ENCODE peak calls at places on chromosomes 12 and 14, in ten cellular contexts. E, U, H, F, W, G, R, V, C and K are unnamed samples. For H3K9me3, the result is how much of the 10 kb centered on the place peaks cover.

GRCh38 chr12:18556081-18556645 is 181.6 kb downstream of the PLCZ1 start:
- DNase-seq in U (no peak), C (no peak), R (no peak), G (no peak), H (no peak), E (no peak), V (no peak), W (no peak), F (no peak), K (peak)

GRCh38 chr12:113271853-113272561 is 50.7 kb downstream of the TPCN1 start:
- DNase-seq in C (peak), W (no peak), F (peak), R (peak), U (peak), V (peak), G (peak), H (no peak), E (peak), K (peak)

GRCh38 chr14:75011356-75012097 is 8.8 kb downstream of the EIF2B2 start:
- DNase-seq in G (no peak), E (no peak), V (no peak), H (peak), C (no peak), F (no peak), W (no peak), U (no peak), R (no peak), K (peak)

GRCh38 chr12:46749322-46749721 is 76.5 kb downstream of the SLC38A4 start:
- DNase-seq in W (no peak), C (no peak), G (no peak), V (no peak), E (no peak), F (no peak), R (no peak), H (no peak), U (no peak), K (no peak)

GRCh38 chr14:36006623-36007022 is 169.9 kb downstream of the PTCSC3 start:
- DNase-seq in C (no peak), R (no peak), F (no peak), W (no peak), V (no peak), G (no peak), E (no peak), H (no peak), U (no peak), K (no peak)

GRCh38 chr12:27710592-27711311 is at the start of gene MRPS35:
- DNase-seq in W (peak), E (peak), F (peak), C (peak), R (peak), V (peak), U (peak), H (peak), G (peak), K (peak)

GRCh38 chr14:101088395-101088667 is 184.8 kb upstream of the RTL1 start:
- DNase-seq in W (no peak), G (peak), C (no peak), E (no peak), R (no peak), V (peak), F (no peak), U (no peak), H (no peak), K (no peak)

GRCh38 chr12:46832084-46832704 is 6.4 kb upstream of the SLC38A4 start:
- DNase-seq in H (no peak), E (no peak), W (peak), C (no peak), R (no peak), V (peak), G (no peak), F (no peak), U (no peak), K (peak)

GRCh38 chr14:51094282-51094821 is 553 bp downstream of the TRIM9 start:
- DNase-seq in E (no peak), W (peak), G (no peak), V (peak), H (no peak), U (peak), R (peak), F (no peak), C (no peak), K (peak)

GRCh38 chr14:81435048-81435577 is 35.0 kb upstream of the STON2 start:
- DNase-seq in G (no peak), V (no peak), U (no peak), W (no peak), F (no peak), E (no peak), C (no peak), H (no peak), R (no peak), K (no peak)

GRCh38 chr14:105102893-105103292 is 37.7 kb upstream of the GPR132 start:
- DNase-seq in E (no peak), F (no peak), R (no peak), C (no peak), W (no peak), H (no peak), G (no peak), U (peak), V (no peak), K (no peak)

GRCh38 chr14:100100032-100100405 is 34.8 kb downstream of the EVL start:
- DNase-seq in F (no peak), H (no peak), E (no peak), C (no peak), G (no peak), V (no peak), R (no peak), U (peak), W (no peak), K (no peak)

GRCh38 chr12:119115296-119115905 is 63.3 kb upstream of the HSPB8 start:
- DNase-seq in V (peak), E (no peak), F (no peak), U (no peak), H (peak), R (peak), G (no peak), C (no peak), W (peak), K (peak)

GRCh38 chr12:32922546-32923297 is 26.1 kb upstream of the PKP2 start:
- DNase-seq in H (no peak), G (no peak), F (no peak), R (no peak), V (no peak), U (no peak), E (no peak), C (no peak), W (no peak), K (no peak)

GRCh38 chr12:82479511-82479910 is 121.2 kb downstream of the METTL25 start:
- DNase-seq in H (peak), R (no peak), E (no peak), U (no peak), W (no peak), G (no peak), F (no peak), V (no peak), C (no peak), K (no peak)

GRCh38 chr14:89956294-89957009 is 725 bp downstream of the TDP1 start:
- DNase-seq in G (peak), R (peak), W (no peak), U (peak), V (peak), E (peak), F (peak), C (peak), H (peak), K (peak)

GRCh38 chr12:103268831-103269514 is 226.8 kb downstream of the C12orf42 start:
- DNase-seq in G (no peak), H (no peak), R (no peak), W (no peak), E (no peak), V (no peak), U (no peak), F (no peak), C (no peak), K (no peak)

GRCh38 chr12:19757317-19757877 is 318.1 kb downstream of the AEBP2 start:
- DNase-seq in C (no peak), G (no peak), H (peak), W (no peak), R (peak), V (no peak), E (no peak), F (no peak), U (no peak), K (peak)

GRCh38 chr12:96500686-96501085 is 11.3 kb downstream of the CFAP54 start:
- DNase-seq in V (no peak), E (no peak), R (no peak), W (no peak), U (no peak), H (no peak), G (no peak), C (no peak), F (no peak), K (no peak)

GRCh38 chr12:1848741-1849140 is 28.4 kb downstream of the LRTM2 start:
- DNase-seq in V (peak), H (no peak), G (no peak), U (peak), C (peak), R (no peak), W (no peak), E (no peak), F (no peak), K (no peak)

GRCh38 chr14:71729581-71729980 is 202.6 kb upstream of the RGS6 start:
- DNase-seq in C (no peak), H (no peak), W (no peak), F (no peak), R (no peak), U (no peak), G (no peak), E (no peak), V (no peak), K (no peak)

GRCh38 chr14:75577724-75578098 is 709 bp upstream of the FLVCR2 start:
- DNase-seq in G (peak), W (peak), E (peak), R (peak), F (peak), V (peak), U (peak), H (peak), C (peak), K (peak)

GRCh38 chr14:52286659-52287649 is 19.5 kb downstream of the PTGDR start:
- DNase-seq in H (no peak), C (no peak), V (no peak), G (no peak), F (no peak), W (peak), U (no peak), R (no peak), E (no peak), K (peak)

GRCh38 chr12:47190271-47190750 is 110.6 kb upstream of the AMIGO2 start:
- DNase-seq in E (no peak), W (no peak), U (no peak), H (no peak), C (no peak), F (no peak), G (no peak), R (no peak), V (peak), K (no peak)

GRCh38 chr12:104022816-104023215 is 27.2 kb downstream of the GLT8D2 start:
- DNase-seq in E (no peak), G (no peak), R (no peak), W (no peak), V (no peak), U (no peak), H (no peak), F (no peak), C (no peak), K (no peak)

GRCh38 chr12:79451988-79452387 is 238.8 kb downstream of the PAWR start:
- DNase-seq in F (no peak), C (peak), W (no peak), H (peak), R (peak), U (peak), V (no peak), G (peak), E (peak), K (peak)

GRCh38 chr12:119182701-119183493 is 4.2 kb downstream of the HSPB8 start:
- DNase-seq in C (no peak), F (no peak), V (no peak), E (no peak), H (peak), W (no peak), G (no peak), U (no peak), R (peak), K (no peak)

GRCh38 chr12:6915023-6915788 is 826 bp downstream of the ENO2 start:
- DNase-seq in C (peak), F (no peak), R (no peak), E (peak), V (peak), W (peak), U (peak), G (no peak), H (no peak), K (peak)

GRCh38 chr12:4052691-4053090 is 179.5 kb upstream of the PARP11 start:
- DNase-seq in W (peak), R (no peak), H (no peak), C (no peak), G (no peak), F (no peak), V (no peak), U (no peak), E (no peak), K (no peak)

GRCh38 chr12:52582489-52582888 is 8.8 kb upstream of the KRT74 start:
- DNase-seq in H (no peak), V (peak), F (no peak), W (no peak), U (no peak), E (no peak), R (no peak), G (no peak), C (no peak), K (no peak)

GRCh38 chr12:132322206-132323132 is 6.9 kb downstream of the GALNT9 start:
- DNase-seq in F (no peak), U (peak), E (no peak), R (no peak), W (no peak), H (peak), G (no peak), C (no peak), V (no peak), K (peak)

GRCh38 chr14:81927069-81927468 is 393.4 kb upstream of the SEL1L start:
- DNase-seq in V (no peak), G (no peak), C (no peak), W (no peak), R (peak), U (no peak), E (no peak), H (no peak), F (no peak), K (no peak)

DNA sequence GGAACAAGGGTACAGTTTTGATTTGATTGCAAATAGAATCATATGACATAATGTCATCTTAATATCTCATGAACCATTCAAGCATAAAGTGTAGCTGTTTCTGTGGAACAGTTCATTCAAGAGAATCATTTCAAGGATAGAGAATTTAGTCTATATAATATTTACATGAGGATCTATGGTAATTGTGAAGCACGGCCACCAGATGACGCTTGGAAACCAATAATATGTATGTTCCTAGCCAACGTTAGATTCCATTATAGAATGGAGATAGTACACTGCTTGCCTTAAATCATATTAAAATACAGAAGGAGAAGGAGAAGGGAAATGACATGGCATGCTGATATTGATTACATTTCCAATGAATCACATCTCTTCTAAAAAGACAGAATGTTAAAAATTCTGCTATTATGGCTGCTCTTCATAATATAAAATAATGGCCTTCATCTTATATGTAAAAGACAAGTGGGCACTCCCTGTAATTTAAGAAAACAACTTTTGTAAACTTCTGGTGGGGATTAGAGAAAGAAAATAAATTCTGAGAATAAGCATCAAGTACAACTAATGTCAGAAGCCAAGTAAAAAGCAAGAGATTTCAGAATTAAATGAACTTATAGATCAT is 351.0 kb downstream of the NAV3 start:
- DNase-seq in V (peak), F (no peak), W (no peak), C (no peak), R (peak), H (peak), G (no peak), U (no peak), E (no peak), K (no peak)
- TF ChIP-seq CTCF in V (peak), F (no peak), W (peak), C (no peak), R (peak), H (no peak), G (no peak), U (no peak), E (no peak), K (peak)

GRCh38 chr12:21330682-21331253 is 3.9 kb downstream of the SLCO1A2 start:
- DNase-seq in H (no peak), R (no peak), W (no peak), U (no peak), E (no peak), F (no peak), V (no peak), C (no peak), G (no peak), K (no peak)

GRCh38 chr12:21324551-21324950 is 10.2 kb downstream of the SLCO1A2 start:
- DNase-seq in G (no peak), V (no peak), E (no peak), U (no peak), C (no peak), R (no peak), W (no peak), F (no peak), H (no peak), K (no peak)

GRCh38 chr12:21334100-21334499 is 617 bp downstream of the SLCO1A2 start:
- DNase-seq in U (no peak), E (no peak), H (no peak), W (no peak), V (no peak), F (no peak), R (no peak), C (no peak), G (no peak), K (no peak)

GRCh38 chr12:21323736-21324135 is 11.0 kb downstream of the SLCO1A2 start:
- DNase-seq in G (no peak), E (no peak), C (no peak), U (no peak), H (no peak), W (no peak), V (no peak), F (no peak), R (no peak), K (no peak)

GRCh38 chr12:21328578-21328977 is 6.1 kb downstream of the SLCO1A2 start:
- DNase-seq in W (no peak), V (no peak), G (no peak), F (no peak), R (no peak), U (no peak), H (no peak), E (no peak), C (no peak), K (no peak)
- H3K9me3 ChIP-seq in W (half or more), V (half or more), G (under half), F (under half), R (under half), U (under half), H (under half), E (under half), C (under half), K (under half)

GRCh38 chr12:122949405-122949804 is 16.9 kb downstream of the ABCB9 start:
- DNase-seq in W (no peak), F (no peak), E (no peak), H (no peak), U (no peak), C (no peak), V (no peak), R (no peak), G (no peak), K (peak)

GRCh38 chr12:122948605-122949004 is 17.7 kb downstream of the ABCB9 start:
- DNase-seq in F (no peak), C (no peak), H (no peak), V (no peak), W (no peak), G (no peak), U (no peak), E (no peak), R (no peak), K (no peak)

GRCh38 chr12:122950276-122950675 is 16.0 kb downstream of the ABCB9 start:
- DNase-seq in U (no peak), W (no peak), H (no peak), E (no peak), F (no peak), R (no peak), V (no peak), G (no peak), C (no peak), K (peak)

GRCh38 chr12:122951406-122951805 is 14.9 kb downstream of the ABCB9 start:
- DNase-seq in F (no peak), E (no peak), H (peak), U (no peak), V (no peak), R (peak), W (no peak), G (peak), C (no peak), K (peak)

DNA sequence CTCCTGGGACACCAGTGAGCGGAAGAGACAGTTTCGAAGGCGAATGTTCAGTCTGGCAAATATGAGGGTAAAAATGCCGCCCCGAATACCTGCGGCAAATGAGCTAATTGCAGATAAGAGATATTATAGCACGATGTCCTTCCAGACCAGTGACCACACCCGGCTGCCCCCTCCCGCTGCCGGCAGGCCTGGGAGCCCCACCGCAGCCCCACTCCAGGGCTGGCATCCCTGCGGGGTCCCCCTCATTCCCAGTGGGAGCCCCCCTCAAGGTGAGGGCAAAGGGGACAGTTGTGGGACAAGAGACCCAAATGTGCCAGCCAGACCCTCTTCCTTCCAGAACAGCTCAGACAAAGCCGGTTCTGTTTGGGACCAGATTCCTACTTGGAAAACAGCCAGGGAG is 16.4 kb downstream of the ABCB9 start:
- DNase-seq in F (no peak), U (no peak), C (no peak), E (no peak), V (no peak), R (no peak), W (no peak), G (no peak), H (no peak), K (peak)
- H3K27ac ChIP-seq in F (no peak), U (no peak), C (no peak), E (no peak), V (no peak), R (no peak), W (no peak), G (no peak), H (no peak), K (no peak)

DNA sequence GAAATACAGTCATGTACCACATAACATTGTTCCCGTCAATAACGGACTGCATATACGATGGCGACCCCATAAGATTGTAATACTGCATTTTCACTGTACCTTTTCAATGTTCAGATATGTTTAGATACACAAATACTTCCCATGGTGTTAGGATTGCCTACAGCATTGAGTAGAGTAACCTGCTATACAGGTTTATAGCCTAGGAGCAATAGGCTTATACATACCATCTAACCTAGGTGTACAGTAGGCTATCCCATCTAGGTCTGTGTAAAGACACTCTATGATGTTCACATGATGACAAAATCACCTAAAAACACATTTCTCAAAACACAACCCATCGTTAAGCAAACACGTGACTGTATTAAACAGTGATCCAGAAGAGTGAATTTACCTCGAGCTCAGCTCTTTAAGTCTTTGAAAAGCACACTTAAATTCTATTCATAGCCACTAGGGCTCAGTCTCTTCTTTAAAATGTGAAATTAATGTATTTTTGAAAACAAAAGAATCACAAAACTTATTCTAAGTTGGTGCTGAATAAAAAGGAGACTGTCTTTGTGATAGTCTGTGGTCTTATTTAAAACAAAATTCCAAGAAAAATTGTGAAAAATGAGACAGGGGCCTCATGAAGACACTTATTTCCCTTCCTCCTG is 239.1 kb upstream of the ARID2 start:
- DNase-seq in G (no peak), F (no peak), V (no peak), H (no peak), W (no peak), U (no peak), C (no peak), R (no peak), E (no peak), K (no peak)
- TF ChIP-seq CTCF in G (no peak), F (no peak), V (peak), H (no peak), W (no peak), U (no peak), C (no peak), R (no peak), E (no peak), K (no peak)